ENCODE peak calls at places on chromosome 3, in eight cellular contexts. S is CD8-positive, alpha-beta T cell; R is RWPE2; D is fibroblast of pulmonary artery; E is GM12878; F is AG10803; O is fibroblast of the aortic adventitia; V is AG09309. Q is an unnamed sample.

GRCh38 chr3:74447221-74447620 is 167.2 kb downstream of the CNTN3 start:
- DNase-seq in S (no peak), R (no peak), D (no peak), E (no peak), F (no peak), O (no peak), V (no peak), Q (no peak)

GRCh38 chr3:158768881-158769518 is 32.9 kb upstream of the MFSD1 start:
- DNase-seq in S (no peak), R (no peak), D (peak), E (no peak), F (peak), O (peak), V (peak), Q (peak)

GRCh38 chr3:139117136-139117675 is 72.5 kb upstream of the PRR23C start:
- DNase-seq in S (no peak), R (no peak), D (peak), E (no peak), F (peak), O (peak), V (peak), Q (peak)

GRCh38 chr3:150905339-150905738 is at the start of gene MINDY4B:
- DNase-seq in S (no peak), R (no peak), D (no peak), E (no peak), F (no peak), O (no peak), V (no peak), Q (no peak)

GRCh38 chr3:139537795-139538538 is 1.6 kb downstream of the RBP1 start:
- DNase-seq in S (no peak), R (no peak), D (no peak), E (no peak), F (no peak), O (no peak), V (no peak), Q (no peak)

GRCh38 chr3:23913873-23914743 is 2.7 kb downstream of the NKIRAS1 start:
- DNase-seq in S (no peak), R (no peak), D (no peak), E (no peak), F (no peak), O (no peak), V (no peak), Q (no peak)

GRCh38 chr3:167559922-167560321 is 86.1 kb upstream of the SERPINI2 start:
- DNase-seq in S (no peak), R (no peak), D (no peak), E (no peak), F (no peak), O (no peak), V (no peak), Q (no peak)

GRCh38 chr3:51982838-51983577 is at the start of gene ACY1:
- DNase-seq in S (peak), R (peak), D (peak), E (peak), F (peak), O (peak), V (peak), Q (peak)

GRCh38 chr3:141255864-141256263 is 24.2 kb downstream of the PXYLP1 start:
- DNase-seq in S (peak), R (no peak), D (peak), E (no peak), F (peak), O (peak), V (no peak), Q (peak)

GRCh38 chr3:87333393-87333892 is 57.1 kb upstream of the POU1F1 start:
- DNase-seq in S (no peak), R (peak), D (peak), E (no peak), F (peak), O (peak), V (peak), Q (peak)

GRCh38 chr3:112083239-112083638 is 3.0 kb upstream of the C3orf52 start:
- DNase-seq in S (no peak), R (no peak), D (no peak), E (no peak), F (no peak), O (no peak), V (no peak), Q (no peak)

GRCh38 chr3:43162573-43163084 is 56.8 kb upstream of the POMGNT2 start:
- DNase-seq in S (peak), R (no peak), D (no peak), E (no peak), F (no peak), O (no peak), V (no peak), Q (no peak)

GRCh38 chr3:149813367-149814281 is 609 bp downstream of the RNF13 start:
- DNase-seq in S (peak), R (peak), D (peak), E (no peak), F (peak), O (peak), V (no peak), Q (peak)

GRCh38 chr3:164233951-164234350 is 844.3 kb downstream of the SI start:
- DNase-seq in S (no peak), R (no peak), D (no peak), E (no peak), F (no peak), O (no peak), V (no peak), Q (no peak)

GRCh38 chr3:8595252-8595934 is 49.2 kb downstream of the SSUH2 start:
- DNase-seq in S (no peak), R (no peak), D (no peak), E (no peak), F (no peak), O (no peak), V (no peak), Q (no peak)

GRCh38 chr3:187952849-187953248 is 201.1 kb upstream of the LPP start:
- DNase-seq in S (no peak), R (no peak), D (no peak), E (no peak), F (peak), O (no peak), V (no peak), Q (no peak)

GRCh38 chr3:17747184-17747889 is 4.9 kb upstream of the TBC1D5 start:
- DNase-seq in S (no peak), R (no peak), D (no peak), E (peak), F (no peak), O (no peak), V (no peak), Q (no peak)

GRCh38 chr3:35932995-35933394 is 293.7 kb downstream of the ARPP21 start:
- DNase-seq in S (no peak), R (no peak), D (peak), E (no peak), F (peak), O (peak), V (peak), Q (peak)

GRCh38 chr3:60417590-60417989 is 833.7 kb downstream of the FHIT start:
- DNase-seq in S (no peak), R (no peak), D (no peak), E (no peak), F (no peak), O (no peak), V (no peak), Q (no peak)

GRCh38 chr3:67381667-67382272 is 272.6 kb downstream of the SUCLG2 start:
- DNase-seq in S (no peak), R (no peak), D (peak), E (no peak), F (peak), O (peak), V (no peak), Q (peak)

GRCh38 chr3:14145236-14145635 is 20.4 kb downstream of the TMEM43 start:
- DNase-seq in S (no peak), R (no peak), D (peak), E (no peak), F (peak), O (peak), V (no peak), Q (peak)

GRCh38 chr3:166080096-166080495 is 242.9 kb upstream of the BCHE start:
- DNase-seq in S (no peak), R (no peak), D (no peak), E (no peak), F (no peak), O (no peak), V (no peak), Q (no peak)

GRCh38 chr3:39208463-39209055 is 16.2 kb upstream of the XIRP1 start:
- DNase-seq in S (peak), R (no peak), D (peak), E (no peak), F (peak), O (peak), V (peak), Q (peak)

GRCh38 chr3:94374439-94375161 is 311.7 kb downstream of the NSUN3 start:
- DNase-seq in S (no peak), R (no peak), D (no peak), E (no peak), F (no peak), O (no peak), V (no peak), Q (no peak)

GRCh38 chr3:120092444-120092843 is 1.8 kb downstream of the GSK3B start:
- DNase-seq in S (no peak), R (no peak), D (no peak), E (no peak), F (no peak), O (no peak), V (no peak), Q (no peak)

GRCh38 chr3:98521897-98522537 is 685 bp downstream of the CLDND1 start:
- DNase-seq in S (peak), R (peak), D (peak), E (no peak), F (peak), O (peak), V (peak), Q (peak)

GRCh38 chr3:8800016-8800415 is 30.6 kb upstream of the OXTR start:
- DNase-seq in S (no peak), R (no peak), D (no peak), E (no peak), F (no peak), O (peak), V (no peak), Q (no peak)

GRCh38 chr3:15097889-15098288 is 1.1 kb downstream of the RBSN start:
- DNase-seq in S (peak), R (no peak), D (no peak), E (peak), F (peak), O (no peak), V (no peak), Q (no peak)

GRCh38 chr3:178802259-178802658 is 266.0 kb downstream of the KCNMB2 start:
- DNase-seq in S (no peak), R (no peak), D (no peak), E (no peak), F (no peak), O (no peak), V (no peak), Q (no peak)

GRCh38 chr3:138686771-138687221 is 78.2 kb downstream of the FAIM start:
- DNase-seq in S (no peak), R (no peak), D (peak), E (peak), F (peak), O (peak), V (peak), Q (peak)

GRCh38 chr3:187450791-187451190 is 82.6 kb downstream of the RTP4 start:
- DNase-seq in S (no peak), R (no peak), D (no peak), E (no peak), F (no peak), O (no peak), V (no peak), Q (no peak)

GRCh38 chr3:32340039-32340438 is 51.6 kb upstream of the CMTM7 start:
- DNase-seq in S (peak), R (no peak), D (peak), E (no peak), F (peak), O (peak), V (no peak), Q (peak)

GRCh38 chr3:29721789-29722188 is 440.9 kb downstream of the RBMS3 start:
- DNase-seq in S (no peak), R (no peak), D (peak), E (no peak), F (peak), O (no peak), V (no peak), Q (peak)

GRCh38 chr3:294096-294495 is 97.5 kb downstream of the CHL1 start:
- DNase-seq in S (no peak), R (no peak), D (no peak), E (no peak), F (no peak), O (no peak), V (no peak), Q (no peak)

GRCh38 chr3:101849714-101850326 is 506 bp downstream of the NFKBIZ start:
- DNase-seq in S (peak), R (peak), D (no peak), E (no peak), F (no peak), O (no peak), V (no peak), Q (no peak)

GRCh38 chr3:82761858-82762257 is 1000.4 kb upstream of the GBE1 start:
- DNase-seq in S (no peak), R (no peak), D (no peak), E (no peak), F (no peak), O (no peak), V (no peak), Q (no peak)

GRCh38 chr3:159892171-159892791 is 96.4 kb upstream of the IL12A start:
- DNase-seq in S (no peak), R (no peak), D (no peak), E (no peak), F (no peak), O (peak), V (no peak), Q (no peak)

GRCh38 chr3:65181397-65181871 is 493.6 kb upstream of the ADAMTS9 start:
- DNase-seq in S (no peak), R (no peak), D (peak), E (no peak), F (peak), O (no peak), V (no peak), Q (peak)

GRCh38 chr3:124034016-124034808 is 42.3 kb upstream of the ROPN1 start:
- DNase-seq in S (no peak), R (no peak), D (peak), E (no peak), F (no peak), O (peak), V (no peak), Q (peak)

DNA sequence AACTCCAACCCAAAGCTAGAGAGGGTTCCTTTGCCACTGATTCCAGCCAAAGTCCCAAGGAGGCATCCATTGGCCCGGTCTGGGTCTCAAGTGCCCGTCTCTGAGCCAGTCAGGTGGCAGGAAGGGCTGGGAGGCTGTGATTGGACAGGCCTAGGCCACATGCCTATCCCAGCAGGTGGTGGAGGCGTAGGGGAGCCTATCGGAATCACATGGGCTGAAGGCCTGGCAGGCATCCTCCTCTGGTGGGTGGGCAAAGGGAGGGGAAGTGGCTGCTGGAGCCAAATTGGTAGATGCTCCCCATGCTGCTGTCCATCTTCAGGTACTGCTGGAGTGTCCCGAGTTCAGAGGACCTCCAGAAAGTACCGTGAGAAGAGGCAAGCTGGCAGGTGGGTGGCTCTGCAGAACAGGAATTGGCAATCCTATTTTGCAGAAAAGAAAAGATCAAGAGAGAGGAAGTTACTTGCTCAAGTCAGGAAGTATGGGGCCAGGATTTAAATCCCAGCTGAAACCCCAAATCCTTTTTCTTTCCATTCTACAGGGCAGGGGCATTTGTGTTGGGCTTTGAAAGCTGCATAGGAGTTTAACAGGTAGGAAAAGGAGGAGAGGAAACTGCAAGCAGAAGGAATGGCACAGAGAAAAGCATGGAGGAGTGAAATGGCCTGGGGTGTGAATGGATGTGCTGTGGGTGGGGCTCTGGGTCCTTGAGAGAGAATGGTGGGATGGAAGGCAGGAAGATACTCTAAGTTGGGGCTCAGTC is 3.7 kb downstream of the CHST13 start:
- DNase-seq in S (no peak), R (no peak), D (no peak), E (no peak), F (no peak), O (no peak), V (no peak), Q (no peak)
- H3K4me3 ChIP-seq in S (no peak), R (no peak), D (no peak), E (no peak), F (no peak), O (no peak), V (no peak), Q (no peak)

DNA sequence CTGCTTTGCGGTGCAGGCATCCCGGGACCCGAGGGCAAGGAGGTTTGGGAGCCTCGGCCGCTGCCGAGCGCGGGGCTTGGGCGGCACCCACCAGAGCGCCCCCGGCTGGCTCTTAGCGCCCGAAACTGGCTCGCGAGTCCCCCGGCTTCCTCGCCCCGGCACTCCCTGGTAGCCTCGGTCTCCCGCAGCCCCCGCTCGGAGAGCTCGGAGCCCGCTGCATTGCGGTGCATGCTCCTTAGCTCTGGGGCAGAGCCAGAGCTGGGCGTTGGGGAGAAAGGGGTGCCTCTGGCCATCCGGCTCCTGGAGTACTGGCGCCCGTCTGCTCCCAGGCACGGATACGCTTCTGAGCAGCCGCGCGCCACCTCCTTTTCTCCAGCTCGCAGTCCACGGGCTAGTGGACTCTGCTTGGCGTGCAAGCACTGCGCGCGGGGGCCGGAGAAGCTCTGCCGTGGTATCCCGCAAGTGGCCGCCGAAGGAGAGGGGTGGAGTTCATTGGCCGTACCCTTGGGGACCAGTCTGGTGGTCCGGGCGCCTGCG is 784 bp downstream of the EPHB1 start:
- DNase-seq in S (no peak), R (no peak), D (peak), E (no peak), F (peak), O (peak), V (peak), Q (peak)
- H3K4me3 ChIP-seq in S (no peak), R (peak), D (peak), E (peak), F (peak), O (peak), V (peak), Q (peak)

DNA sequence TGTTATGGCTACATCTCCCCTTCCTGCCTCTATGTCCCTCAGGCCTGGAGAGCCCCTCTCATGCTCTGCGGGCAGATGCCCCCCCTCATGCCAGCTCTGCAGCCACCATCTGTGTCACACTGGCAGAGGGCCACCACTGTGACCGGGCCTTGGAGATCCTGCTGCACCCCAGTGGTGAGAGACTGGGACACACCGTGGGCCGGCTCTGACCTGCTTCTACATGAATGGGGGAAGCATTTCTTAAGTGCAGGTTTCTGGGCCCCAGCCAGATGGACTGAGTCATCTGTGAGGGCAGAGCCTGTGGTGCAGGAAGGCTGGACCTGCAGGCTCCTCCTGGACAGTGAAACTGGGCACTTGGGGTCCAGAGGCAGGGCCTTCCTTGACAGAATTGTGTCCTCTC is 4.8 kb downstream of the VWA5B2 start:
- DNase-seq in S (no peak), R (peak), D (peak), E (no peak), F (peak), O (peak), V (peak), Q (peak)
- H3K4me3 ChIP-seq in S (no peak), R (no peak), D (no peak), E (no peak), F (no peak), O (no peak), V (no peak), Q (no peak)

GRCh38 chr3:10566451-10566850 is 61.1 kb upstream of the ATP2B2 start:
- DNase-seq in S (no peak), R (no peak), D (no peak), E (no peak), F (no peak), O (no peak), V (no peak), Q (no peak)
- H3K4me3 ChIP-seq in S (no peak), R (no peak), D (no peak), E (no peak), F (no peak), O (no peak), V (no peak), Q (no peak)

GRCh38 chr3:12868039-12869024 is 27.0 kb upstream of the RPL32 start:
- DNase-seq in S (peak), R (no peak), D (peak), E (no peak), F (peak), O (peak), V (peak), Q (peak)
- H3K4me3 ChIP-seq in S (peak), R (no peak), D (no peak), E (no peak), F (no peak), O (no peak), V (no peak), Q (peak)

GRCh38 chr3:146159037-146159436 is 1.9 kb downstream of the PLOD2 start:
- DNase-seq in S (no peak), R (no peak), D (no peak), E (no peak), F (no peak), O (peak), V (no peak), Q (no peak)
- H3K4me3 ChIP-seq in S (no peak), R (peak), D (peak), E (no peak), F (peak), O (peak), V (peak), Q (peak)

GRCh38 chr3:197959500-197959890 is 522 bp upstream of the LMLN start:
- DNase-seq in S (no peak), R (no peak), D (no peak), E (no peak), F (no peak), O (no peak), V (no peak), Q (no peak)
- H3K4me3 ChIP-seq in S (peak), R (peak), D (peak), E (peak), F (peak), O (peak), V (peak), Q (peak)